ENCODE peak calls at places on chromosome 12, in five cellular contexts. V, P, Z, R and M are unnamed samples. For H3K4me1, the result is how much of the 10 kb centered on the place peaks cover.

GRCh38 chr12:31876568-31877424 is 82.4 kb upstream of the RESF1 start:
- DNase-seq in Z (no peak), V (no peak), R (no peak), P (no peak), M (no peak)

GRCh38 chr12:110704750-110705149 is 15.8 kb upstream of the HVCN1 start:
- DNase-seq in Z (no peak), P (peak), R (no peak), V (peak), M (no peak)

GRCh38 chr12:94263011-94263786 is 114.8 kb downstream of the PLXNC1 start:
- DNase-seq in V (no peak), P (peak), R (no peak), Z (no peak), M (no peak)

GRCh38 chr12:38588618-38589309 is 272.2 kb downstream of the ALG10B start:
- DNase-seq in P (no peak), R (no peak), Z (no peak), V (no peak), M (no peak)

GRCh38 chr12:124687695-124688301 is 120.4 kb upstream of the NCOR2 start:
- DNase-seq in R (no peak), Z (peak), P (no peak), V (no peak), M (no peak)

GRCh38 chr12:34163443-34163842 is 141.1 kb downstream of the ALG10 start:
- DNase-seq in P (no peak), V (no peak), R (no peak), Z (no peak), M (no peak)

GRCh38 chr12:47121146-47121545 is 41.4 kb upstream of the AMIGO2 start:
- DNase-seq in Z (peak), R (no peak), V (no peak), P (no peak), M (peak)

GRCh38 chr12:48779869-48780268 is 9.0 kb downstream of the ADCY6 start:
- DNase-seq in V (no peak), P (no peak), R (peak), Z (peak), M (peak)

GRCh38 chr12:53060721-53061276 is 10.9 kb downstream of the TNS2 start:
- DNase-seq in R (peak), P (no peak), Z (no peak), V (no peak), M (no peak)

GRCh38 chr12:9364224-9365176 is 156.3 kb upstream of the PZP start:
- DNase-seq in R (no peak), V (no peak), Z (peak), P (peak), M (peak)

GRCh38 chr12:52321433-52321832 is 235 bp upstream of the KRT83 start:
- DNase-seq in P (no peak), R (no peak), V (no peak), Z (no peak), M (no peak)

GRCh38 chr12:92010853-92011701 is 134.6 kb downstream of the BTG1 start:
- DNase-seq in P (no peak), V (no peak), Z (no peak), R (no peak), M (no peak)

GRCh38 chr12:84131076-84131475 is 781.5 kb downstream of the SLC6A15 start:
- DNase-seq in P (no peak), V (no peak), Z (peak), R (no peak), M (peak)

GRCh38 chr12:67892289-67892688 is 97.0 kb upstream of the IFNG-AS1 start:
- DNase-seq in Z (no peak), V (no peak), R (no peak), P (no peak), M (no peak)

GRCh38 chr12:79920421-79921238 is 14.3 kb downstream of the PPP1R12A start:
- DNase-seq in Z (no peak), P (no peak), R (no peak), V (no peak), M (no peak)

GRCh38 chr12:25615119-25615518 is 62.0 kb upstream of the LMNTD1 start:
- DNase-seq in R (no peak), V (peak), Z (peak), P (no peak), M (peak)

GRCh38 chr12:57479376-57480115 is at the start of gene ARHGAP9:
- DNase-seq in Z (no peak), P (no peak), R (no peak), V (no peak), M (no peak)

GRCh38 chr12:57631566-57632368 is 1.2 kb downstream of the B4GALNT1 start:
- DNase-seq in P (peak), V (no peak), Z (no peak), R (peak), M (no peak)

GRCh38 chr12:69732088-69732487 is 6.6 kb upstream of the RAB3IP start:
- DNase-seq in Z (peak), V (no peak), R (no peak), P (no peak), M (peak)

GRCh38 chr12:65537978-65538377 is 259.5 kb downstream of the MSRB3 start:
- DNase-seq in Z (no peak), V (no peak), P (no peak), R (no peak), M (no peak)

GRCh38 chr12:22687677-22688076 is 62.7 kb downstream of the ETNK1 start:
- DNase-seq in V (no peak), R (no peak), P (no peak), Z (peak), M (peak)

GRCh38 chr12:51424662-51425539 is at the start of gene SLC4A8:
- DNase-seq in R (peak), V (peak), Z (peak), P (peak), M (peak)

DNA sequence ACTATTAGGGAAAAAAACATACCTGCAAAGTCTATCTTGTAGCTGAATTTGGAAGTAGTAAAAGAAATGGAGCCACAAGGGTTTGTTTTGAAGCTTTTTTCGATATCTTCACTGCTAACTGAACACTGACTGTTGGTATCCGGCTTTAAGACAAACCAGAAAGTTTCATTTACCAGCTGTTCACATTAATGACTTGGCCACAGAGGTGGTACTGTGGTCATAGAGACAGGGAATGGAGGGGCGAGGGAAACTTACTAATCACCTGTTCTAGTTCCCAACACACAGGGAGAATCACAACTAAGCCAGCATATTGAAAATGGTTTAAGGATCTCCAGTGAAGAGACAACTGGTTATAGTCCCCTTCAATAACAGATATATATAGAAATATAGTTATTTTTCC is 44.3 kb downstream of the PARP11 start:
- DNase-seq in P (no peak), R (no peak), Z (no peak), V (no peak), M (no peak)
- H3K4me1 ChIP-seq in P (under half), R (under half), Z (under half), V (under half), M (under half)

DNA sequence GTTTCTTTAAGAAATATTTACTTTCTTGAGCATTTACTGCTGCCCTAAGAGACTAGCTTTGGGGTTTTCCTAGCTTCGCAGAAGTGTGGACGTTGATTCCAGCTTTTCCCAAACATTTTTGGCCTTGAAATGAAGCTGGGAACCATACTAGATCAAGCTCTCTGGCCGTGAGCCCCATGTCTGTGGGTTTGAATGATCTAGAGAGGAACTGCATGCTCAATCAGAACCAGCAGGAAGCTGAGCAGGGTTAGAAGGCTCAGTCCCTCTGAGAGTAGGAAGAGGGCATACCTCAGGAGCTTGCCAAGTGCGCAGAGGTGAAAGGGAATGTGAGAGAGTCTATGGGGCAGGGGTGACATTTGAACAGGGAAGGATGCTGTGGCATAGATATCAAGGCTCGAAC is 292.1 kb downstream of the CACNA1C start:
- DNase-seq in R (no peak), P (no peak), V (no peak), Z (no peak), M (no peak)
- H3K4me1 ChIP-seq in R (under half), P (under half), V (under half), Z (under half), M (under half)

DNA sequence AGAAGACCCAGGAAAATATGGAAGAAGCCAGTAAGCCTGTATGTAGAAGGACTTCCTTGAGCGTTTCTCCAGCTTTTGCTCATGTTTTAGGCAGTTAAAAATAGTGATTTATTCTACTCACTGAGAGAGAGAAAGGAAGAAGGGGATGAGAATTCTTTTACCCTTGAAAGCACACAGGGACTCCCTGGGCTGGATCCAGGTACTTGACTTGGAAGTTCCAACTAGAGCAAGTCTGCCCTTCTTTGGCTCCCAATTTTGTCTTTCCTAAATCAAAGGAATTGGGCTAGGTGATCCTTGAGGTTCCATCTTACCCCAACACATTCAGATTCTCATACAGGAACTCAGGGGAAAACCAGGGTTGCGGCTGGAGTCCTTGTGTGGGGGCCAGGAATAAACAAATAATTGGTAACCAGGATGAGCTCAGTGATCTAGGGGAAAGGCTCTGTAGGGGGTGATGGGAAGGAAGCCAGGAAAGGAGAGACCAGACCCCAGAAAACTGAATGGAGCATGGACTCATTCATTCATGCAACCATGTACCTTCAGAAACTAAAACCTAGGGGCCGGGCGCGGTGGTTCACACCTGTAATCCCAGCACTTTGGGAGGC is 11.5 kb upstream of the ITGA5 start:
- DNase-seq in P (no peak), R (no peak), Z (no peak), V (peak), M (no peak)
- H3K4me1 ChIP-seq in P (under half), R (under half), Z (under half), V (under half), M (under half)

GRCh38 chr12:107138990-107139389 is 45.6 kb upstream of the CRY1 start:
- DNase-seq in Z (no peak), V (no peak), R (no peak), P (no peak), M (no peak)
- H3K4me1 ChIP-seq in Z (under half), V (under half), R (under half), P (under half), M (under half)

GRCh38 chr12:13204428-13204827 is 7.9 kb downstream of the EMP1 start:
- DNase-seq in V (no peak), Z (peak), P (peak), R (no peak), M (peak)
- H3K4me1 ChIP-seq in V (under half), Z (half or more), P (under half), R (under half), M (half or more)

GRCh38 chr12:85642288-85642687 is 193.9 kb downstream of the RASSF9 start:
- DNase-seq in R (no peak), P (no peak), Z (no peak), V (no peak), M (no peak)

GRCh38 chr12:85642810-85643209 is 193.4 kb downstream of the RASSF9 start:
- DNase-seq in P (peak), V (peak), R (no peak), Z (no peak), M (no peak)

GRCh38 chr12:85641796-85642195 is 194.4 kb downstream of the RASSF9 start:
- DNase-seq in V (no peak), P (no peak), Z (peak), R (no peak), M (no peak)

GRCh38 chr12:85639834-85640233 is 196.4 kb downstream of the RASSF9 start:
- DNase-seq in Z (no peak), R (no peak), V (no peak), P (no peak), M (no peak)

GRCh38 chr12:85644508-85644907 is 191.7 kb downstream of the RASSF9 start:
- DNase-seq in P (no peak), R (no peak), V (no peak), Z (no peak), M (no peak)
- H3K4me1 ChIP-seq in P (under half), R (under half), V (under half), Z (under half), M (under half)

GRCh38 chr12:108394196-108394595 is 55.1 kb upstream of the CMKLR1 start:
- DNase-seq in R (peak), Z (no peak), P (no peak), V (no peak), M (no peak)
- H3K4me1 ChIP-seq in R (under half), Z (under half), P (under half), V (under half), M (under half)

DNA sequence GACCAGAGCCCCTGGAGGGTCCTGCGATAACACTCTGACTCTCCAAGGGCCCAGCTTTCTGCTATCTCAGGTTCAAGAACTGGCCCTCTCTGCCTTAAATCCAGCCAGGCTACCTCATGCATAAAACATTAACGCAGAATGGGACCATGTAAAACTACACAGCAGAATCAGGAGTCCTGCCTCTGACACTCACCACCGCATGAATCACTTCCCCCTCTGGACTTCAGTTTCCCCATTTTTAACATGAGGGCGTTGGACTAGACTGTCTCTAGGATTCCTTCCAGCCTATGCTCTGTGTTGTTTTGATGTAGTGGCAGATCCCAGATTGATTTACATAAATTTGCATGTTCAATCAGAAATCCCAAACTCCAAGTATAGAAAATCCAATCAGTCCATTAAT is 3.3 kb downstream of the NCKAP5L start:
- DNase-seq in V (peak), P (no peak), Z (peak), R (no peak), M (peak)
- H3K4me1 ChIP-seq in V (under half), P (under half), Z (under half), R (half or more), M (under half)

GRCh38 chr12:113822986-113823385 is 143.1 kb downstream of the RBM19 start:
- DNase-seq in P (no peak), R (no peak), V (no peak), Z (no peak), M (no peak)
- H3K4me1 ChIP-seq in P (under half), R (under half), V (under half), Z (under half), M (under half)

GRCh38 chr12:98514984-98515367 is 414 bp upstream of the TMPO start:
- DNase-seq in R (no peak), Z (no peak), P (no peak), V (no peak), M (no peak)
- H3K4me1 ChIP-seq in R (under half), Z (under half), P (under half), V (under half), M (under half)